ENCODE peak calls at places on chromosomes 3 and 15, in nine cellular contexts. N, B, O, Y, P, T, G, W and U are unnamed samples.

GRCh38 chr3:122689587-122689986 is 8.9 kb downstream of the PARP14 start:
- DNase-seq in P (no peak), N (peak; percentile 61), Y (no peak), T (peak; percentile 24), O (no peak), G (no peak), W (no peak), B (no peak), U (peak; percentile 37)

GRCh38 chr3:141876891-141877561 is 583 bp downstream of the ATP1B3 start:
- DNase-seq in T (peak; percentile 35), B (peak; percentile 44), P (peak; percentile 86), W (peak; percentile 25), N (peak; percentile 52), G (peak; percentile 43), Y (peak; percentile 63), O (peak; percentile 51), U (peak; percentile 48)

GRCh38 chr3:148077318-148077923 is 620.3 kb upstream of the AGTR1 start:
- DNase-seq in W (no peak), N (peak; percentile 49), B (no peak), P (no peak), Y (no peak), O (no peak), T (peak; percentile 60), G (no peak), U (peak; percentile 69)

GRCh38 chr3:140629351-140630137 is 48.3 kb upstream of the TRIM42 start:
- DNase-seq in Y (no peak), T (peak; percentile 99), G (no peak), P (no peak), W (no peak), O (no peak), B (no peak), N (peak; percentile 85), U (peak; percentile 99)

GRCh38 chr3:111936967-111937366 is 41.9 kb upstream of the ABHD10 start:
- DNase-seq in N (peak; percentile 18), O (no peak), B (no peak), Y (no peak), P (no peak), G (no peak), T (no peak), W (no peak), U (peak; percentile 57)

GRCh38 chr3:121295966-121296365 is 249.8 kb downstream of the POLQ start:
- DNase-seq in P (no peak), N (no peak), B (no peak), G (no peak), W (no peak), T (no peak), O (no peak), Y (no peak), U (peak; percentile 32)

GRCh38 chr15:98282656-98283332 is 322.3 kb downstream of the ARRDC4 start:
- DNase-seq in O (no peak), P (no peak), Y (no peak), N (no peak), W (no peak), G (no peak), B (no peak), T (no peak), U (no peak)

GRCh38 chr3:39434574-39434973 is 28.1 kb downstream of the RPSA start:
- DNase-seq in O (no peak), G (no peak), B (no peak), Y (no peak), T (no peak), W (no peak), P (no peak), N (no peak), U (no peak)

GRCh38 chr3:64053581-64053980 is 30.3 kb upstream of the PSMD6 start:
- DNase-seq in N (no peak), T (no peak), G (no peak), Y (no peak), W (no peak), P (no peak), B (no peak), O (no peak), U (peak; percentile 10)

GRCh38 chr15:89463113-89463512 is 33.3 kb downstream of the RHCG start:
- DNase-seq in N (no peak), Y (no peak), O (no peak), W (no peak), G (no peak), B (no peak), T (no peak), P (peak; percentile 22), U (no peak)

GRCh38 chr3:156751461-156752025 is 74.6 kb upstream of the LEKR1 start:
- DNase-seq in W (no peak), B (peak; percentile 78), O (no peak), P (no peak), T (peak; percentile 94), Y (no peak), G (no peak), N (peak; percentile 86), U (peak; percentile 92)

GRCh38 chr15:33941279-33942063 is 26.8 kb upstream of the CHRM5 start:
- DNase-seq in B (no peak), Y (no peak), O (no peak), N (no peak), G (no peak), W (no peak), P (no peak), T (no peak), U (no peak)

GRCh38 chr3:191087391-191087790 is 111.7 kb upstream of the OSTN start:
- DNase-seq in G (no peak), T (no peak), B (no peak), P (no peak), Y (no peak), W (no peak), N (no peak), O (no peak), U (no peak)

GRCh38 chr15:79053894-79054293 is 36.7 kb downstream of the RASGRF1 start:
- DNase-seq in O (no peak), B (no peak), T (no peak), W (no peak), Y (no peak), G (no peak), N (no peak), P (no peak), U (no peak)

GRCh38 chr15:76328962-76329361 is 7.6 kb upstream of the ISL2 start:
- DNase-seq in W (no peak), N (no peak), Y (no peak), G (no peak), O (no peak), T (peak; percentile 50), B (no peak), P (no peak), U (no peak)

GRCh38 chr3:145807990-145808389 is 353.0 kb downstream of the PLOD2 start:
- DNase-seq in T (peak; percentile 42), B (peak; percentile 13), P (no peak), N (peak; percentile 65), W (no peak), G (no peak), Y (no peak), O (no peak), U (peak; percentile 78)

GRCh38 chr3:159814161-159814560 is 174.5 kb upstream of the IL12A start:
- DNase-seq in Y (no peak), P (no peak), O (no peak), W (no peak), B (peak; percentile 19), G (no peak), N (no peak), T (peak; percentile 28), U (peak; percentile 47)

GRCh38 chr3:184662192-184662591 is 49.7 kb downstream of the MAGEF1 start:
- DNase-seq in T (no peak), W (no peak), P (no peak), B (no peak), N (peak; percentile 49), G (no peak), Y (no peak), O (no peak), U (no peak)

GRCh38 chr15:29612096-29612495 is 210.2 kb downstream of the TJP1 start:
- DNase-seq in P (no peak), N (peak; percentile 98), O (no peak), Y (no peak), G (no peak), B (no peak), W (no peak), T (peak; percentile 72), U (peak; percentile 98)

GRCh38 chr15:23690450-23690852 is 3.3 kb upstream of the NDN start:
- DNase-seq in T (no peak), Y (no peak), G (peak; percentile 36), O (no peak), B (peak; percentile 41), P (peak; percentile 74), N (peak; percentile 76), W (no peak), U (peak; percentile 41)

GRCh38 chr15:79431636-79432344 is at the start of gene MINAR1:
- DNase-seq in T (peak; percentile 35), B (peak; percentile 47), G (peak; percentile 66), N (peak; percentile 42), O (peak; percentile 6), P (no peak), W (peak; percentile 29), Y (no peak), U (peak; percentile 50)

GRCh38 chr15:91915576-91915975 is 62.1 kb downstream of the SLCO3A1 start:
- DNase-seq in N (no peak), T (no peak), G (no peak), O (no peak), B (no peak), P (no peak), Y (no peak), W (no peak), U (no peak)

GRCh38 chr3:58111513-58112184 is 99.1 kb downstream of the DNASE1L3 start:
- DNase-seq in Y (no peak), O (no peak), T (no peak), B (no peak), G (peak; percentile 38), N (no peak), P (peak; percentile 79), W (no peak), U (no peak)

GRCh38 chr15:79028411-79028964 is 62.1 kb downstream of the RASGRF1 start:
- DNase-seq in G (peak; percentile 44), O (peak; percentile 44), Y (no peak), B (peak; percentile 75), W (peak; percentile 59), P (no peak), N (peak; percentile 41), T (peak; percentile 32), U (peak; percentile 56)

GRCh38 chr3:160450846-160451245 is 1.3 kb upstream of the TRIM59 start:
- DNase-seq in Y (no peak), W (no peak), G (no peak), T (peak; percentile 85), O (no peak), N (peak; percentile 76), P (no peak), B (no peak), U (peak; percentile 91)

GRCh38 chr3:18189651-18190050 is 235.5 kb downstream of the SATB1 start:
- DNase-seq in P (no peak), Y (no peak), G (no peak), T (peak; percentile 81), O (no peak), W (no peak), N (peak; percentile 19), B (no peak), U (peak; percentile 64)